ENCODE peak calls at places on chromosomes 3 and 15, in five cellular contexts. One of them, this sample, is unnamed.

GRCh38 chr15:59338414-59338813 is 34.3 kb downstream of the MYO1E start:
- DNase-seq in SK-N-SH: no peak
- DNase-seq in A549: no peak
- DNase-seq in GM12878: no peak
- DNase-seq in K562: no peak
- DNase-seq in this sample: no peak

GRCh38 chr15:77870195-77871065 is 207.1 kb downstream of the TBC1D2B start:
- DNase-seq in A549: peak
- DNase-seq in K562: peak
- DNase-seq in GM12878: no peak
- DNase-seq in SK-N-SH: peak
- DNase-seq in this sample: peak

GRCh38 chr15:20340331-20340811 is 201.2 kb downstream of the GOLGA6L6 start:
- DNase-seq in SK-N-SH: peak
- DNase-seq in GM12878: no peak
- DNase-seq in A549: peak
- DNase-seq in K562: peak
- DNase-seq in this sample: peak

GRCh38 chr15:77836116-77836798 is 203.5 kb upstream of the LINGO1 start:
- DNase-seq in SK-N-SH: peak
- DNase-seq in GM12878: no peak
- DNase-seq in A549: peak
- DNase-seq in K562: peak
- DNase-seq in this sample: peak

GRCh38 chr15:66864871-66865281 is 162.8 kb downstream of the SMAD6 start:
- DNase-seq in A549: no peak
- DNase-seq in SK-N-SH: no peak
- DNase-seq in K562: no peak
- DNase-seq in GM12878: no peak
- DNase-seq in this sample: no peak

GRCh38 chr3:69602112-69602511 is 137.2 kb upstream of the MITF start:
- DNase-seq in SK-N-SH: no peak
- DNase-seq in K562: no peak
- DNase-seq in A549: no peak
- DNase-seq in GM12878: no peak
- DNase-seq in this sample: no peak

GRCh38 chr3:156483426-156483825 is 71.5 kb downstream of the SSR3 start:
- DNase-seq in SK-N-SH: no peak
- DNase-seq in K562: peak
- DNase-seq in A549: no peak
- DNase-seq in GM12878: peak
- DNase-seq in this sample: peak

GRCh38 chr3:190209533-190209932 is 88.8 kb upstream of the P3H2 start:
- DNase-seq in SK-N-SH: no peak
- DNase-seq in A549: no peak
- DNase-seq in K562: no peak
- DNase-seq in GM12878: no peak
- DNase-seq in this sample: no peak

GRCh38 chr3:47266709-47267489 is 15.7 kb downstream of the KIF9 start:
- DNase-seq in SK-N-SH: peak
- DNase-seq in K562: peak
- DNase-seq in GM12878: peak
- DNase-seq in A549: peak
- DNase-seq in this sample: peak

GRCh38 chr15:42772126-42772525 is 35.2 kb upstream of the CDAN1 start:
- DNase-seq in A549: no peak
- DNase-seq in K562: no peak
- DNase-seq in SK-N-SH: no peak
- DNase-seq in GM12878: no peak
- DNase-seq in this sample: no peak

GRCh38 chr15:76340802-76341365 is 4.3 kb downstream of the ISL2 start:
- DNase-seq in GM12878: no peak
- DNase-seq in A549: no peak
- DNase-seq in K562: no peak
- DNase-seq in SK-N-SH: no peak
- DNase-seq in this sample: no peak

GRCh38 chr3:123346726-123347125 is 102.2 kb downstream of the ADCY5 start:
- DNase-seq in K562: no peak
- DNase-seq in A549: no peak
- DNase-seq in SK-N-SH: no peak
- DNase-seq in GM12878: no peak
- DNase-seq in this sample: no peak

GRCh38 chr15:39287322-39288195 is 293.3 kb upstream of the THBS1 start:
- DNase-seq in A549: no peak
- DNase-seq in GM12878: no peak
- DNase-seq in SK-N-SH: no peak
- DNase-seq in K562: no peak
- DNase-seq in this sample: peak

GRCh38 chr15:74780983-74781672 is 752 bp upstream of the CSK start:
- DNase-seq in GM12878: no peak
- DNase-seq in A549: no peak
- DNase-seq in SK-N-SH: no peak
- DNase-seq in K562: no peak
- DNase-seq in this sample: peak

GRCh38 chr3:82329300-82329699 is 567.9 kb upstream of the GBE1 start:
- DNase-seq in K562: no peak
- DNase-seq in GM12878: no peak
- DNase-seq in A549: no peak
- DNase-seq in SK-N-SH: no peak
- DNase-seq in this sample: no peak

GRCh38 chr3:17140670-17141505 is 256.1 kb downstream of the PLCL2 start:
- DNase-seq in A549: peak
- DNase-seq in K562: no peak
- DNase-seq in GM12878: no peak
- DNase-seq in SK-N-SH: no peak
- DNase-seq in this sample: no peak

GRCh38 chr3:177300039-177300833 is 103.0 kb upstream of the TBL1XR1 start:
- DNase-seq in GM12878: peak
- DNase-seq in K562: peak
- DNase-seq in SK-N-SH: no peak
- DNase-seq in A549: peak
- DNase-seq in this sample: peak

GRCh38 chr3:184368804-184369183 is 7.3 kb downstream of the POLR2H start:
- DNase-seq in GM12878: no peak
- DNase-seq in SK-N-SH: no peak
- DNase-seq in K562: no peak
- DNase-seq in A549: no peak
- DNase-seq in this sample: peak

GRCh38 chr3:102174832-102175374 is 259.9 kb upstream of the ZPLD1 start:
- DNase-seq in A549: peak
- DNase-seq in SK-N-SH: no peak
- DNase-seq in GM12878: no peak
- DNase-seq in K562: no peak
- DNase-seq in this sample: peak

GRCh38 chr15:52247032-52247431 is 48.6 kb downstream of the MYO5C start:
- DNase-seq in SK-N-SH: no peak
- DNase-seq in K562: no peak
- DNase-seq in A549: no peak
- DNase-seq in GM12878: no peak
- DNase-seq in this sample: peak

GRCh38 chr3:133588035-133588434 is 14.5 kb downstream of the CDV3 start:
- DNase-seq in SK-N-SH: no peak
- DNase-seq in GM12878: no peak
- DNase-seq in K562: no peak
- DNase-seq in A549: no peak
- DNase-seq in this sample: no peak

GRCh38 chr3:4290272-4290893 is 12.8 kb upstream of the SETMAR start:
- DNase-seq in A549: peak
- DNase-seq in GM12878: no peak
- DNase-seq in SK-N-SH: peak
- DNase-seq in K562: peak
- DNase-seq in this sample: peak

GRCh38 chr3:112378989-112379692 is 46.2 kb downstream of the CD200 start:
- DNase-seq in K562: no peak
- DNase-seq in GM12878: no peak
- DNase-seq in SK-N-SH: no peak
- DNase-seq in A549: no peak
- DNase-seq in this sample: peak

GRCh38 chr3:22372292-22372949 is 621.4 kb upstream of the ZNF385D start:
- DNase-seq in A549: no peak
- DNase-seq in SK-N-SH: peak
- DNase-seq in GM12878: no peak
- DNase-seq in K562: no peak
- DNase-seq in this sample: no peak

GRCh38 chr3:112303811-112304325 is 9.9 kb upstream of the SLC9C1 start:
- DNase-seq in K562: no peak
- DNase-seq in GM12878: no peak
- DNase-seq in SK-N-SH: no peak
- DNase-seq in A549: no peak
- DNase-seq in this sample: peak

GRCh38 chr3:161096771-161097367 is 8.3 kb downstream of the B3GALNT1 start:
- DNase-seq in SK-N-SH: peak
- DNase-seq in A549: peak
- DNase-seq in K562: no peak
- DNase-seq in GM12878: no peak
- DNase-seq in this sample: peak

GRCh38 chr15:98763179-98763578 is 114.8 kb downstream of the IGF1R start:
- DNase-seq in GM12878: no peak
- DNase-seq in SK-N-SH: no peak
- DNase-seq in K562: no peak
- DNase-seq in A549: no peak
- DNase-seq in this sample: no peak

DNA sequence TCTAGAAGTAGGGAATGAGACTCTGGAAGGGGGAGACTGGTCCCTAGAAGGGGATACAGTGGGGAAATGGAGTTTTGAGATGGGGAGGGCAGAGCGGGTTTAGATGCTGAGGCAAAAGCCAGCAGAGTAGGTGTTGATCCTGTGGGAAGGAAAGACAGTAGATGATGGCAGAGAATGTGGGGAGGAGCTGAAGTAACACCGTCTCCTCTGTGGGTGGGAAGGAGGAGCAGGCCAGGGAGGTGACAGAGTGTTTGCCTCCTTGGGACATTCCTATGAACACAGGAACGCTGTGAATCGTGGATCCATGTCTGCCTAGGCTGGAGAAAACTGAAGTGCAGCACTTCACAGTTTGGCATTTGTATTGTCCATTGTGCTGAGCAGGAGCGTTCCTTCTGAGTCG is 20.4 kb downstream of the GRK7 start:
- DNase-seq in SK-N-SH: no peak
- DNase-seq in A549: no peak
- DNase-seq in GM12878: no peak
- DNase-seq in K562: no peak
- DNase-seq in this sample: no peak
- TF ChIP-seq RCOR1 in SK-N-SH: no peak
- TF ChIP-seq RCOR1 in A549: no peak
- TF ChIP-seq RCOR1 in GM12878: no peak
- TF ChIP-seq RCOR1 in K562: no peak
- TF ChIP-seq RCOR1 in this sample: no peak

GRCh38 chr3:194936091-194936490 is 250.4 kb downstream of the FAM43A start:
- DNase-seq in A549: no peak
- DNase-seq in SK-N-SH: no peak
- DNase-seq in K562: no peak
- DNase-seq in GM12878: no peak
- DNase-seq in this sample: no peak
- TF ChIP-seq USF2 in A549: no peak
- TF ChIP-seq USF2 in SK-N-SH: no peak
- TF ChIP-seq USF2 in K562: no peak
- TF ChIP-seq USF2 in GM12878: no peak
- TF ChIP-seq USF2 in this sample: no peak

DNA sequence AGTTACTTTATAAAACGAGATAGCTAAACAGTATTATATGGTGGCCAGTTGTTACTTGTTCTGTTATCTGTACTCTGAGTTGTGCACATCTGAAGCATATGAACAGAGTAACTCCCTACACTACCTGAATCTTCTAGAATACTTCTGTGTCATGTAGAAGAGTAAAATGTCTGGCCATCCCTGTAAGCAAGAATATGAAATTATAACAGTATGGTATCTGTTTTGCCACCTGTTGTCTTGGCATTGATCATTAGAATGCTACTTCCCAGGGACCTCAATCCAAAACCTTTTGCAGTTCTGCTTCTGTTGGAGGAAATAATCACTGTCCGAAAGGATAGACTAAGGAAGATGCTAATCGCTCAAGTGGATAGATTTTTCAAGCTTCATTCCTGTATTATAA is 1.9 kb downstream of the TEX9 start:
- DNase-seq in A549: no peak
- DNase-seq in SK-N-SH: no peak
- DNase-seq in GM12878: no peak
- DNase-seq in K562: no peak
- DNase-seq in this sample: no peak
- TF ChIP-seq RCOR1 in A549: no peak
- TF ChIP-seq RCOR1 in SK-N-SH: no peak
- TF ChIP-seq RCOR1 in GM12878: no peak
- TF ChIP-seq RCOR1 in K562: no peak
- TF ChIP-seq RCOR1 in this sample: no peak

GRCh38 chr3:37040231-37040630 is 46.9 kb downstream of the MLH1 start:
- DNase-seq in K562: no peak
- DNase-seq in SK-N-SH: no peak
- DNase-seq in GM12878: no peak
- DNase-seq in A549: no peak
- DNase-seq in this sample: peak

GRCh38 chr3:37039447-37039846 is 46.1 kb downstream of the MLH1 start:
- DNase-seq in A549: no peak
- DNase-seq in SK-N-SH: no peak
- DNase-seq in GM12878: no peak
- DNase-seq in K562: no peak
- DNase-seq in this sample: no peak

GRCh38 chr3:37037352-37037751 is 44.0 kb downstream of the MLH1 start:
- DNase-seq in SK-N-SH: no peak
- DNase-seq in A549: no peak
- DNase-seq in K562: no peak
- DNase-seq in GM12878: no peak
- DNase-seq in this sample: no peak

DNA sequence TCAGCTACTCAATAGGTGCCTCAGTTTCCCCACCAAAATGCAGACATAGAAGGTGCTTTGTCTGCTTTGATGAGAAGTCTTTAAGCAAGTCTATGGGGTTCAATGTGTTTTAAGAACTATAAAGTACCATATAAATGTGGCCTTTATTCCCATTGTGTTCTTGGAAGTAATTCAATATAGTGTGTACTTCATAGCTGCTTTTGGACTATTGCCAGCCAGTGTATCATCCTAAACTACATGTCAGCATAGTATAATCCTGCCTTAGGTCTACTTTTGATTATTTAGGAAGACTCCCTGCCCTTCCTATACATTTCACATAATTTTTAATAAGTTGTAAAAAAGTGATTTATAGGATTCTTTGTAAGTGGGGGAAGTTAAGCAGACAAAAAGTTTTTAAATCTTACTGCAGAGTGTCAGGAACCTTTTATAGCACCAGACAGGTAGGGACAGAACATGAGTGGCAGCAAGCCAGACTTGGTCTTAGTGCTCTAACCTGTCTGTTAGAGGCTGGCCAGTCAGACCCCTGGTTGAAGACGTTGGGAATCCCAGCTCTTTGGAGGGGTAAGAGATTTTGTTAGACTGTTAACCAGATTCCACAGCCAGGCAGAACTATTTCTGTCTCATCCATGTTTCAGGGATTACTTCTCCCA is 48.4 kb downstream of the MLH1 start:
- DNase-seq in K562: no peak
- DNase-seq in GM12878: no peak
- DNase-seq in A549: no peak
- DNase-seq in SK-N-SH: no peak
- DNase-seq in this sample: peak
- TF ChIP-seq USF2 in K562: no peak
- TF ChIP-seq USF2 in GM12878: no peak
- TF ChIP-seq USF2 in A549: no peak
- TF ChIP-seq USF2 in SK-N-SH: no peak
- TF ChIP-seq USF2 in this sample: no peak

This sample was measured in IMR-90.